ENCODE peak calls at places on chromosomes 16 and 17, in nine cellular contexts. E is right lobe of liver; O is amniotic stem cell; U is CD4-positive, CD25-positive, alpha-beta regulatory T cell; D is activated CD4-positive, alpha-beta T cell treated with anti-CD3 and anti-CD28 coated beads, Interleukin-2, amount 50 U/mL, for 48 hours; Y is NCI-H1092; X is HFFc6; Z is posterior vena cava; B is NCI-H1694. Q is an unnamed sample.

GRCh38 chr17:41970901-41971331 is 4.3 kb downstream of the CNP start:
- DNase-seq in E (no peak), O (no peak), U (no peak), D (no peak), Y (no peak), X (no peak), Z (peak; percentile 61), B (no peak), Q (no peak)

GRCh38 chr16:3873482-3874173 is 6.9 kb downstream of the CREBBP start:
- DNase-seq in E (no peak), O (no peak), U (no peak), D (no peak), Y (no peak), X (no peak), Z (no peak), B (no peak), Q (no peak)

GRCh38 chr16:4395055-4395726 is 21.2 kb downstream of the CORO7 start:
- DNase-seq in E (no peak), O (no peak), U (no peak), D (no peak), Y (no peak), X (no peak), Z (no peak), B (no peak), Q (no peak)

GRCh38 chr17:50986989-50987660 is 121.0 kb upstream of the TOB1 start:
- DNase-seq in E (no peak), O (no peak), U (no peak), D (no peak), Y (no peak), X (peak; percentile 71), Z (no peak), B (no peak), Q (peak; percentile 40)

GRCh38 chr16:85888405-85889331 is 10.3 kb upstream of the IRF8 start:
- DNase-seq in E (no peak), O (no peak), U (no peak), D (peak; percentile 16), Y (no peak), X (peak; percentile 57), Z (no peak), B (peak; percentile 9), Q (peak; percentile 87)

GRCh38 chr16:66099261-66099660 is 267.2 kb upstream of the CDH5 start:
- DNase-seq in E (no peak), O (no peak), U (no peak), D (no peak), Y (no peak), X (no peak), Z (no peak), B (no peak), Q (no peak)

GRCh38 chr17:17568772-17569195 is 22.7 kb downstream of the PEMT start:
- DNase-seq in E (peak; percentile 95), O (no peak), U (peak; percentile 15), D (peak; percentile 77), Y (no peak), X (peak; percentile 24), Z (no peak), B (peak; percentile 50), Q (no peak)

GRCh38 chr17:71983828-71984227 is 137.0 kb upstream of the SOX9 start:
- DNase-seq in E (no peak), O (no peak), U (no peak), D (peak; percentile 3), Y (no peak), X (no peak), Z (no peak), B (no peak), Q (no peak)

GRCh38 chr17:37117743-37118142 is 169.0 kb downstream of the AATF start:
- DNase-seq in E (no peak), O (no peak), U (no peak), D (no peak), Y (no peak), X (no peak), Z (no peak), B (peak; percentile 21), Q (no peak)

GRCh38 chr17:30360396-30360795 is 18.3 kb upstream of the CPD start:
- DNase-seq in E (no peak), O (no peak), U (no peak), D (no peak), Y (no peak), X (no peak), Z (no peak), B (no peak), Q (no peak)

Q was measured in non-pigmented ciliary epithelial cell.